ENCODE peak calls at places on chromosomes 5 and 9, in eight cellular contexts. J is NCI-H524 treated with DMSO at 0.1 percent for 48 hours; O is pons; V is stimulated activated CD4-positive, alpha-beta T cell treated with anti-CD3 and anti-CD28 coated beads, Interleukin-1b, Interleukin-23, amount 100 ng/mL, for 24 hours; Q is activated T-cell treated with anti-CD3 and anti-CD28 coated beads for 1 hour; X is T-helper 17 cell; M is activated CD8-positive, alpha-beta memory T cell treated with anti-CD3 and anti-CD28 coated beads for 48 hours; W is GM04504. S is an unnamed sample.

GRCh38 chr5:123540534-123540933 is 28.6 kb downstream of the CSNK1G3 start:
- DNase-seq in V (no peak), O (no peak), J (no peak), W (no peak), M (no peak), Q (no peak), X (no peak), S (no peak)

GRCh38 chr9:95845751-95846150 is 29.7 kb upstream of the ERCC6L2 start:
- DNase-seq in O (no peak), X (no peak), M (no peak), J (no peak), Q (no peak), W (no peak), V (no peak), S (no peak)

GRCh38 chr5:137696481-137696880 is 39.4 kb downstream of the KLHL3 start:
- DNase-seq in J (no peak), X (no peak), V (no peak), M (no peak), Q (no peak), W (no peak), O (no peak), S (no peak)

GRCh38 chr9:89603629-89604462 is 966 bp upstream of the GADD45G start:
- DNase-seq in O (peak), X (peak), Q (peak), J (peak), W (no peak), V (no peak), M (no peak), S (peak)

GRCh38 chr9:109107402-109108240 is 12.1 kb downstream of the TMEM245 start:
- DNase-seq in O (no peak), M (no peak), X (no peak), W (peak), Q (no peak), V (no peak), J (no peak), S (no peak)

GRCh38 chr5:166166071-166166470 is 2125.4 kb upstream of the WWC1 start:
- DNase-seq in W (no peak), V (no peak), O (peak), M (no peak), J (no peak), X (no peak), Q (no peak), S (no peak)

GRCh38 chr5:90628492-90628891 is 69.9 kb downstream of the ADGRV1 start:
- DNase-seq in Q (no peak), W (no peak), O (no peak), M (no peak), J (no peak), X (no peak), V (no peak), S (no peak)

GRCh38 chr9:32490601-32491000 is 35.4 kb downstream of the RIGI start:
- DNase-seq in Q (no peak), V (no peak), O (no peak), X (no peak), W (no peak), M (no peak), J (no peak), S (no peak)

GRCh38 chr9:101381118-101381517 is 3.7 kb downstream of the BAAT start:
- DNase-seq in Q (no peak), M (no peak), W (no peak), O (no peak), V (no peak), X (no peak), J (no peak), S (no peak)

GRCh38 chr5:74595143-74595915 is 45.2 kb downstream of the ENC1 start:
- DNase-seq in M (no peak), O (no peak), J (no peak), Q (no peak), V (no peak), W (no peak), X (no peak), S (no peak)

GRCh38 chr9:133349965-133350624 is 2.1 kb downstream of the RPL7A start:
- DNase-seq in J (no peak), V (no peak), W (no peak), Q (no peak), X (no peak), M (no peak), O (no peak), S (no peak)

GRCh38 chr5:11724947-11725346 is 179.3 kb downstream of the CTNND2 start:
- DNase-seq in W (no peak), M (no peak), O (no peak), V (no peak), Q (no peak), X (no peak), J (no peak), S (no peak)

GRCh38 chr9:27193886-27194285 is 84.9 kb downstream of the TEK start:
- DNase-seq in X (no peak), O (no peak), J (no peak), V (no peak), Q (no peak), M (no peak), W (no peak), S (no peak)

GRCh38 chr9:136488247-136489214 is 5.7 kb upstream of the SEC16A start:
- DNase-seq in J (no peak), V (peak), W (no peak), M (peak), Q (peak), O (no peak), X (peak), S (peak)

GRCh38 chr5:129163979-129164378 is 69.4 kb downstream of the ISOC1 start:
- DNase-seq in W (no peak), V (no peak), J (no peak), M (no peak), X (no peak), Q (no peak), O (no peak), S (no peak)

GRCh38 chr5:177399903-177400868 is at the start of gene PFN3:
- DNase-seq in J (no peak), Q (no peak), V (no peak), M (no peak), X (no peak), W (no peak), O (no peak), S (no peak)

GRCh38 chr9:88801214-88801796 is 190.0 kb upstream of the S1PR3 start:
- DNase-seq in V (no peak), O (no peak), X (no peak), W (no peak), Q (no peak), M (no peak), J (no peak), S (no peak)

GRCh38 chr5:112998296-112998695 is 21.7 kb downstream of the DCP2 start:
- DNase-seq in V (no peak), J (no peak), M (no peak), W (no peak), Q (no peak), X (no peak), O (no peak), S (no peak)

GRCh38 chr5:163460562-163461176 is at the start of gene HMMR:
- DNase-seq in X (no peak), Q (no peak), W (no peak), J (no peak), O (no peak), M (no peak), V (no peak), S (no peak)

GRCh38 chr5:27494845-27495244 is 456.5 kb upstream of the CDH9 start:
- DNase-seq in J (no peak), V (no peak), O (no peak), Q (no peak), W (no peak), X (no peak), M (no peak), S (no peak)